ENCODE peak calls at places on chromosome 19, in eight cellular contexts. B is stimulated activated CD8-positive, alpha-beta memory T cell treated with anti-CD3 and anti-CD28 coated beads, Interleukin-15, amount 100 ng/mL, for 1 hour; J is WTC11; U is amygdala; T is cardiac fibroblast; I is progenitor cell of endocrine pancreas; S is HTR-8/SVneo; R is mammary epithelial cell. F is an unnamed sample.

GRCh38 chr19:45995715-45996385 is 583 bp downstream of the CCDC61 start:
- DNase-seq in S (no peak), U (no peak), J (no peak), T (peak), R (no peak), B (no peak), I (no peak), F (no peak)

GRCh38 chr19:9132422-9132821 is 5.7 kb upstream of the OR7G3 start:
- DNase-seq in U (no peak), B (no peak), T (no peak), J (no peak), S (peak), I (no peak), R (no peak), F (no peak)

GRCh38 chr19:57664269-57665127 is 4.2 kb upstream of the ZSCAN4 start:
- DNase-seq in B (no peak), S (peak), J (peak), I (peak), R (peak), U (peak), T (peak), F (no peak)

GRCh38 chr19:3761382-3762129 is at the start of gene APBA3:
- DNase-seq in I (peak), B (peak), J (peak), T (peak), U (peak), S (peak), R (peak), F (peak)

GRCh38 chr19:49635530-49636229 is 4.3 kb downstream of the RRAS start:
- DNase-seq in S (no peak), U (no peak), R (no peak), B (no peak), J (no peak), T (peak), I (no peak), F (no peak)

GRCh38 chr19:3692141-3693029 is 7.9 kb downstream of the PIP5K1C start:
- DNase-seq in B (peak), R (no peak), S (no peak), U (no peak), T (no peak), I (no peak), J (peak), F (peak)

GRCh38 chr19:47623151-47623920 is 14.4 kb downstream of the BICRA start:
- DNase-seq in U (no peak), T (no peak), R (no peak), B (no peak), J (no peak), I (no peak), S (no peak), F (no peak)

GRCh38 chr19:12937243-12938053 is 961 bp upstream of the CALR start:
- DNase-seq in U (no peak), I (no peak), B (no peak), T (no peak), J (peak), R (no peak), S (no peak), F (no peak)

GRCh38 chr19:47549341-47549768 is 23.6 kb downstream of the ZNF541 start:
- DNase-seq in B (no peak), R (no peak), S (no peak), U (no peak), T (no peak), I (no peak), J (no peak), F (no peak)

GRCh38 chr19:29618871-29619270 is 12.8 kb downstream of the POP4 start:
- DNase-seq in B (no peak), J (no peak), S (no peak), T (no peak), U (no peak), I (no peak), R (no peak), F (no peak)

GRCh38 chr19:10007366-10007765 is 2.9 kb downstream of the COL5A3 start:
- DNase-seq in I (no peak), J (no peak), U (no peak), R (no peak), S (no peak), T (no peak), B (no peak), F (no peak)

GRCh38 chr19:34669305-34669704 is 7.7 kb downstream of the SCGB2B2 start:
- DNase-seq in J (no peak), B (no peak), U (no peak), S (no peak), I (no peak), T (no peak), R (no peak), F (no peak)

GRCh38 chr19:8449830-8450229 is 5.1 kb downstream of the HNRNPM start:
- DNase-seq in B (no peak), I (no peak), R (no peak), T (no peak), J (no peak), U (no peak), S (no peak), F (no peak)

GRCh38 chr19:18589380-18590272 is 1.0 kb downstream of the REX1BD start:
- DNase-seq in J (peak), S (no peak), U (peak), T (peak), B (peak), R (peak), I (peak), F (peak)

GRCh38 chr19:737591-738093 is 13.3 kb upstream of the MISP start:
- DNase-seq in I (peak), U (no peak), S (peak), T (peak), B (peak), R (no peak), J (peak), F (peak)

GRCh38 chr19:45824531-45825262 is 9.6 kb upstream of the RSPH6A start:
- DNase-seq in R (no peak), B (no peak), T (no peak), I (no peak), U (no peak), S (no peak), J (no peak), F (no peak)

GRCh38 chr19:1836458-1837221 is 11.6 kb downstream of the REXO1 start:
- DNase-seq in I (no peak), S (no peak), B (no peak), R (no peak), U (no peak), J (no peak), T (no peak), F (no peak)

GRCh38 chr19:39448271-39448670 is 2.9 kb downstream of the SUPT5H start:
- DNase-seq in J (no peak), S (no peak), B (no peak), U (no peak), R (peak), T (no peak), I (no peak), F (no peak)

GRCh38 chr19:9362905-9363304 is at the start of gene ZNF177:
- DNase-seq in S (no peak), T (peak), I (no peak), U (no peak), B (no peak), J (peak), R (no peak), F (no peak)

GRCh38 chr19:30710721-30711120 is 338.5 kb downstream of the ZNF536 start:
- DNase-seq in T (no peak), U (no peak), I (no peak), R (no peak), B (no peak), S (no peak), J (no peak), F (no peak)

GRCh38 chr19:1822210-1822609 is 10.1 kb upstream of the ATP8B3 start:
- DNase-seq in J (no peak), U (no peak), I (no peak), B (no peak), S (no peak), T (no peak), R (no peak), F (no peak)

GRCh38 chr19:46958542-46958941 is 61.1 kb upstream of the NPAS1 start:
- DNase-seq in I (no peak), J (no peak), U (no peak), S (no peak), B (no peak), T (peak), R (no peak), F (no peak)

GRCh38 chr19:13859361-13859880 is 17.5 kb upstream of the NANOS3 start:
- DNase-seq in I (no peak), R (no peak), T (peak), U (no peak), B (no peak), J (no peak), S (no peak), F (no peak)

GRCh38 chr19:48819366-48819816 is 8.6 kb upstream of the BCAT2 start:
- DNase-seq in S (peak), B (no peak), T (peak), R (peak), J (no peak), I (no peak), U (peak), F (no peak)

GRCh38 chr19:927044-927706 is 1.3 kb downstream of the ARID3A start:
- DNase-seq in J (peak), I (no peak), S (no peak), R (no peak), T (peak), B (no peak), U (no peak), F (no peak)

GRCh38 chr19:6125571-6125989 is 9.9 kb upstream of the ACSBG2 start:
- DNase-seq in I (no peak), R (peak), B (peak), S (peak), U (no peak), T (peak), J (peak), F (peak)

GRCh38 chr19:30449191-30449590 is 77.0 kb downstream of the ZNF536 start:
- DNase-seq in T (no peak), U (no peak), B (no peak), I (no peak), R (no peak), J (no peak), S (no peak), F (no peak)

GRCh38 chr19:5947435-5947834 is 30.5 kb downstream of the RANBP3 start:
- DNase-seq in S (no peak), T (peak), B (no peak), R (no peak), J (no peak), U (peak), I (no peak), F (no peak)

GRCh38 chr19:11453468-11454341 is 18.3 kb downstream of the PRKCSH start:
- DNase-seq in S (no peak), R (no peak), B (no peak), U (no peak), I (no peak), T (no peak), J (peak), F (no peak)

GRCh38 chr19:44948237-44948636 is 2.4 kb downstream of the APOC2 start:
- DNase-seq in B (no peak), I (no peak), R (no peak), J (no peak), S (no peak), T (no peak), U (no peak), F (no peak)

GRCh38 chr19:5128251-5128931 is 159.5 kb downstream of the KDM4B start:
- DNase-seq in S (no peak), U (no peak), I (peak), R (no peak), T (peak), J (no peak), B (no peak), F (no peak)

GRCh38 chr19:16125738-16126495 is 14.2 kb downstream of the RAB8A start:
- DNase-seq in I (no peak), T (no peak), U (no peak), S (no peak), R (no peak), B (no peak), J (no peak), F (no peak)

GRCh38 chr19:13099073-13099999 is 3.3 kb downstream of the LYL1 start:
- DNase-seq in B (peak), U (no peak), R (no peak), J (peak), S (no peak), T (peak), I (no peak), F (peak)

GRCh38 chr19:43534811-43535761 is 2.1 kb downstream of the ZNF575 start:
- DNase-seq in B (no peak), I (peak), R (no peak), U (peak), S (no peak), J (peak), T (peak), F (peak)

GRCh38 chr19:8494158-8494557 is 8.3 kb downstream of the PRAM1 start:
- DNase-seq in J (no peak), R (no peak), T (peak), S (no peak), I (no peak), U (no peak), B (no peak), F (no peak)

F was measured in activated CD8-positive, alpha-beta memory T cell treated with anti-CD3 and anti-CD28 coated beads, Interleukin-2, amount 50 U/mL, for 4 hours.